ENCODE peak calls at places on chromosomes 3 and 15, in nine cellular contexts. T, W, V, B, F, P, C, O and H are unnamed samples.

GRCh38 chr15:78127882-78128281 is 3.4 kb downstream of the CIB2 start:
- DNase-seq in V (no peak), P (no peak), O (no peak), W (no peak), C (no peak), F (no peak), T (no peak), B (no peak), H (no peak)

GRCh38 chr3:138938056-138938876 is 8.7 kb downstream of the FOXL2 start:
- DNase-seq in T (no peak), F (no peak), C (peak), V (no peak), O (no peak), W (no peak), P (no peak), B (peak), H (no peak)

GRCh38 chr15:98776607-98777281 is 128.4 kb downstream of the IGF1R start:
- DNase-seq in W (peak), O (no peak), C (no peak), P (no peak), B (no peak), T (no peak), V (peak), F (peak), H (no peak)

GRCh38 chr3:17111556-17111955 is 226.8 kb downstream of the PLCL2 start:
- DNase-seq in V (peak), B (no peak), F (no peak), C (no peak), P (no peak), O (no peak), T (no peak), W (no peak), H (no peak)

GRCh38 chr3:139295040-139295439 is 48.8 kb upstream of the MRPS22 start:
- DNase-seq in P (no peak), O (no peak), C (no peak), V (no peak), B (no peak), F (no peak), W (no peak), T (no peak), H (no peak)

GRCh38 chr3:23203651-23204111 is 554 bp downstream of the UBE2E2 start:
- DNase-seq in W (peak), T (peak), V (peak), O (peak), F (peak), P (peak), C (peak), B (peak), H (no peak)

GRCh38 chr3:144039661-144040060 is 68.0 kb downstream of the DIPK2A start:
- DNase-seq in W (no peak), F (no peak), P (no peak), T (no peak), O (no peak), C (no peak), B (no peak), V (peak), H (no peak)

GRCh38 chr3:10666621-10667020 is 149.4 kb upstream of the SLC6A11 start:
- DNase-seq in O (no peak), P (no peak), V (no peak), W (no peak), F (no peak), C (no peak), T (peak), B (no peak), H (no peak)

GRCh38 chr3:171565671-171566070 is 105.5 kb upstream of the TNIK start:
- DNase-seq in V (peak), C (no peak), T (no peak), B (no peak), O (no peak), P (no peak), W (no peak), F (no peak), H (no peak)

GRCh38 chr3:139301183-139301582 is 42.6 kb upstream of the MRPS22 start:
- DNase-seq in F (no peak), P (no peak), B (no peak), T (no peak), C (no peak), W (no peak), O (no peak), V (peak), H (no peak)

GRCh38 chr3:13123266-13123665 is 50.0 kb upstream of the IQSEC1 start:
- DNase-seq in F (no peak), O (no peak), B (no peak), W (no peak), C (no peak), V (no peak), T (no peak), P (no peak), H (no peak)

GRCh38 chr3:195591220-195591619 is 7.5 kb upstream of the APOD start:
- DNase-seq in W (no peak), V (no peak), C (no peak), P (no peak), O (peak), B (no peak), F (no peak), T (no peak), H (no peak)

GRCh38 chr3:195251336-195252065 is 19.5 kb downstream of the XXYLT1 start:
- DNase-seq in O (no peak), C (no peak), P (no peak), T (no peak), W (no peak), B (no peak), F (peak), V (no peak), H (no peak)

GRCh38 chr3:10198761-10199688 is 34.3 kb downstream of the IRAK2 start:
- DNase-seq in T (peak), B (no peak), P (no peak), W (peak), F (peak), C (peak), O (peak), V (peak), H (no peak)

GRCh38 chr3:87987952-87988351 is 70.9 kb downstream of the CGGBP1 start:
- DNase-seq in V (no peak), P (no peak), T (no peak), W (no peak), B (peak), C (no peak), O (no peak), F (no peak), H (no peak)

GRCh38 chr3:30890907-30891306 is 3.6 kb downstream of the GADL1 start:
- DNase-seq in B (no peak), T (no peak), P (no peak), F (no peak), W (no peak), V (no peak), O (no peak), C (no peak), H (no peak)

GRCh38 chr3:8629151-8630021 is 15.2 kb downstream of the SSUH2 start:
- DNase-seq in T (no peak), C (no peak), W (peak), B (no peak), P (no peak), V (peak), F (peak), O (peak), H (no peak)

GRCh38 chr15:70149667-70150404 is 52.1 kb upstream of the TLE3 start:
- DNase-seq in P (no peak), W (no peak), C (no peak), O (no peak), V (peak), B (no peak), F (no peak), T (peak), H (no peak)

GRCh38 chr3:197787412-197787811 is 3.6 kb upstream of the LRCH3 start:
- DNase-seq in C (no peak), O (no peak), W (no peak), T (no peak), V (peak), F (no peak), B (no peak), P (no peak), H (no peak)

GRCh38 chr3:53238051-53238850 is 17.6 kb downstream of the TKT start:
- DNase-seq in O (no peak), B (no peak), W (peak), P (no peak), F (peak), T (no peak), V (peak), C (no peak), H (no peak)

GRCh38 chr15:40010681-40011080 is 28.3 kb downstream of the SRP14 start:
- DNase-seq in C (no peak), V (peak), O (no peak), F (peak), T (no peak), P (no peak), B (no peak), W (no peak), H (no peak)

GRCh38 chr3:30548605-30549004 is 57.8 kb upstream of the TGFBR2 start:
- DNase-seq in F (no peak), C (no peak), B (peak), O (no peak), T (peak), P (peak), W (no peak), V (no peak), H (no peak)

DNA sequence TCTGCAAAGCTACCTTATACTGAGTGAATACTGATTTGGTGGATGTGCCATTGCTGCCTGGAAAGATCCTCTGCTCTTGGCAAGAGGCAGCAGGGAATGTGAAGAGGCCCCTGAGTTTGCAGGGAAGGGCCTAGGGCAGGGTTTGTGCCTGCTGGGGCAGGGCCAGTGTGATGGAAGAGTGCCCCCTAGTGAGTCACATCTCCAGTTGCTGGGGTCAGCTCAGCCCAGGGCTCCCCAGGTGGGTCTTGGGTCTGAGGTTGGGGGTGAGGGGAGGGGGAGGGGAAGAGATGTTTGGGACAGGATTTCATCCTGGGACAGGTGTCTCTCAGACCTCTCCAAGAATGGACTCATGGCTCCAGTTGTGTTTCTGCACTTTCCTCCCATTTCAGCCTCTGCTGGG is 4.1 kb upstream of the AMOTL2 start:
- DNase-seq in P (no peak), C (no peak), B (peak), F (peak), W (peak), T (peak), O (no peak), V (no peak), H (no peak)
- TF ChIP-seq CTCF in P (peak), C (no peak), B (peak), F (peak), W (peak), T (peak), O (no peak), V (peak), H (no peak)

GRCh38 chr3:24357635-24358034 is 137.0 kb downstream of the THRB start:
- DNase-seq in B (no peak), T (no peak), C (no peak), O (no peak), F (no peak), P (no peak), W (no peak), V (no peak), H (no peak)

GRCh38 chr3:24352893-24353553 is 141.6 kb downstream of the THRB start:
- DNase-seq in C (no peak), T (no peak), O (no peak), P (no peak), V (no peak), B (no peak), W (no peak), F (no peak), H (no peak)

GRCh38 chr3:24359102-24359501 is 135.5 kb downstream of the THRB start:
- DNase-seq in B (no peak), F (no peak), P (no peak), V (no peak), T (no peak), O (no peak), C (no peak), W (no peak), H (no peak)

GRCh38 chr3:24354230-24354629 is 140.4 kb downstream of the THRB start:
- DNase-seq in P (no peak), T (no peak), O (no peak), C (no peak), W (no peak), B (no peak), F (no peak), V (no peak), H (no peak)

DNA sequence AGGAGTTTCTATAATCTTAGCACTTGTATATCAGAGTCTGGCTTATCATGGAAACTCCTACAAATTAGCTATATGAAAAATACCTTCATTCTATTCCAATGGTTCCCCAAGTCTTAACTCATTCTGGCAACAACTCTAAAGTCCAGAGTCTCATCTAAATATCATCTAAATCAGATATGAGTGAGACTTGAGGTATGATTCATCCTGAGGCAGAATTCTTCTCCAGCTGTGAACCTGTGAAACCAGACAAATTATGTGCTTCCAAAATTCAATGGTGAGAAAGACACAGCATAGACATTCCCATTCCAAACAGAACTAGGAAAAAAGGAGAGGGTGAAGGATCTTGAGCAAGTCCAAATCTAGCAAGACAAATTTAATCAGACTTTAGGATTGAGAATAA is 138.8 kb downstream of the THRB start:
- DNase-seq in W (no peak), B (no peak), V (no peak), T (no peak), P (no peak), O (no peak), F (no peak), C (no peak), H (no peak)
- TF ChIP-seq CTCF in W (no peak), B (no peak), V (no peak), T (no peak), P (no peak), O (no peak), F (no peak), C (no peak), H (no peak)

GRCh38 chr3:45716790-45717336 is 27.7 kb downstream of the SACM1L start:
- DNase-seq in C (no peak), P (no peak), T (no peak), O (no peak), F (no peak), V (peak), B (no peak), W (no peak), H (no peak)

GRCh38 chr3:45715945-45716344 is 26.7 kb downstream of the SACM1L start:
- DNase-seq in F (no peak), W (no peak), P (no peak), T (no peak), V (peak), O (no peak), C (no peak), B (no peak), H (no peak)

GRCh38 chr3:45711936-45712335 is 22.7 kb downstream of the SACM1L start:
- DNase-seq in F (no peak), V (peak), T (no peak), P (no peak), C (no peak), O (no peak), W (no peak), B (no peak), H (no peak)

DNA sequence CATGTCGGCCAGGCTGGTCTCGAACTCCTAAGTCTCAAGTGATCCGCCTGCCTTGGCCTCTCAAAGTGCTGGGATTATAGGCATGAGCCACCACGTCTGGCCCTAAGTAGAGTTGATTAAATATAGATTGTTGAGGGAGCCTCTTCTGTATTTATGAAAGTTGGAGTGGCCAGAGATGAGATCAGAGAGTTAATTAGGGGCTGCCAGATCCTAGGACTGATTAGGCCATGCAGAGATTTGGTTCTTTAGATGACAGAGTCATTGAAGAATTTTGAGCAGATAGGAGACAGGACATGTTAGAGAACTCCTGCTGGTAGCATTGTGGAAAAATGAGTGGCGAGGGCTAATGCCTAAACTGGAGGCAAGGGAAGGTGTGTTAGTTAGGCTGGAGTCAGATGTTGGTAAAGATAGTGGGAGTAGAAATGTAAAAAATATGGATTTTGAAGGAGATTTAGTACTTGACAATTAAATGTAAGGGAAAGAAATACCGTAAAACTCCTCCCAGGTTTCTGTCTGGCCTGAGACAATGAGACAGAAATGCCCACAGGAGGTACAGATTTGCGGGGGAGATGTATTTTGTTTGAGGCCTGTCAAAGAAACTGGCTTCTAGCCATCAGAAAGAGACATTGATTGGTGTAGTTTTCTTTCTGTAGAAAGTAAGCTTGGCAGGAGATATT is 23.4 kb downstream of the SACM1L start:
- DNase-seq in V (no peak), F (no peak), O (no peak), C (no peak), P (no peak), W (no peak), B (no peak), T (no peak), H (no peak)
- TF ChIP-seq CTCF in V (no peak), F (no peak), O (no peak), C (no peak), P (no peak), W (no peak), B (no peak), T (no peak), H (no peak)

GRCh38 chr3:67593761-67594234 is 60.6 kb downstream of the SUCLG2 start:
- DNase-seq in B (peak), V (peak), T (peak), P (no peak), O (no peak), F (no peak), C (no peak), W (no peak), H (no peak)
- TF ChIP-seq CTCF in B (peak), V (peak), T (peak), P (no peak), O (no peak), F (no peak), C (no peak), W (no peak), H (no peak)

GRCh38 chr3:129321887-129322286 is 43.2 kb downstream of the HMCES start:
- DNase-seq in W (no peak), C (no peak), P (no peak), F (no peak), O (no peak), V (no peak), B (no peak), T (no peak), H (no peak)

GRCh38 chr3:129326138-129326537 is 47.5 kb downstream of the HMCES start:
- DNase-seq in O (no peak), T (no peak), C (no peak), F (no peak), W (no peak), P (no peak), B (no peak), V (no peak), H (no peak)

GRCh38 chr3:129325383-129325782 is 46.7 kb downstream of the HMCES start:
- DNase-seq in B (no peak), P (no peak), F (no peak), V (no peak), T (no peak), W (no peak), C (no peak), O (no peak), H (no peak)

GRCh38 chr3:129324855-129325254 is 46.2 kb downstream of the HMCES start:
- DNase-seq in P (no peak), T (no peak), V (no peak), O (no peak), C (no peak), F (no peak), W (no peak), B (no peak), H (no peak)

GRCh38 chr3:129323651-129324294 is 45.1 kb downstream of the HMCES start:
- DNase-seq in C (no peak), B (no peak), W (no peak), T (peak), V (no peak), F (no peak), O (no peak), P (no peak), H (no peak)
- TF ChIP-seq CTCF in C (no peak), B (peak), W (no peak), T (peak), V (no peak), F (no peak), O (no peak), P (no peak), H (no peak)

DNA sequence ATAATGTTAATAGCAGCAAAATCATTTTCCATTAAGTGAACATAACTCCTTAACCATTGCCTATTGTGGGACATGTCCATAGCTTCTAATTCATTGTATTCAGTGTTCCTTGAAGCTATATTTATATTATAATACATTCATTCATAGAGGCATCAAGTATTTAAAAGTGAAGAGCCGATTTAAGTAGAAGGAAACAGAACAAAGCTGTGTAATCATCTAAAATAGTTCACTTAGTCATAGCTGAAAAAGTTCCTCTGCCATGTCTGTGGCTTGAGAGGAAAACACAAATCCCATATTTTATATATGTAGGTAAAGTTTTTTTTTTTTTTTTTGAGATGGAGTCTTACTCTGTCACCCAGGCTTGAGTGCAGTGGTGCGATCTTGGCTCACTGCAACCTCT is 54.5 kb downstream of the TMEM108 start:
- DNase-seq in W (no peak), B (no peak), C (no peak), P (no peak), F (no peak), V (peak), T (no peak), O (no peak), H (no peak)
- TF ChIP-seq CTCF in W (no peak), B (no peak), C (no peak), P (no peak), F (no peak), V (no peak), T (no peak), O (no peak), H (no peak)

DNA sequence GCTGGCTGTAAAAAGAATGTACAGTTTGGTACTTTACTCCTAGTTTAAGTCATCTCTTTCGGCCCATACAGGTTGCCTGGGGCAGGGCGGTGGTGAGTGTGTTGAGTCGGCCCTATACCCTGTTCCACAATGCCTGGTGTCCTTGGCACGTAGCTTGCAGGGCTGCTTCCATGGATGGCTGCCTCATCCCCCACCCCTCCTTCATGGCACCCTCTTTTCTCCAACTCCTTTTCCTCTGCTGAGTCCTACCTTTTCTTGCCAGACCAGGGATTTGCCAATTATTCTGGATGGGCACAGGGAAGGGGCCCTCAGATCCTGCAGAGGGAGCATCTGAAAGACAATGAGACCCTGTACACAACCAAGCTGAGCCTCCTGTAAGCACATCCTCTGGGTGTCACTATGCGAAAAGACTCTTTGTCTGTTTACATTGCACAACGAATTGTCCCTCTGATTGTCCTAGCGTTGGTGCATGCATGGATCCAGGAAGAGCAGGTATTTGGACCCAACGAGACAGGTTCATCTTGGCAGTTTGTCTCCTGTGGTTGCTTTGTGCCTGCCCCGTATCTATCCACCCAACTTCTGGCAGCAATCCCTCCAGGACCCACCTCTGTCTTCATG is 73.6 kb upstream of the CGNL1 start:
- DNase-seq in C (no peak), F (no peak), T (no peak), V (no peak), B (no peak), W (no peak), O (no peak), P (no peak), H (no peak)
- TF ChIP-seq CTCF in C (no peak), F (no peak), T (no peak), V (no peak), B (no peak), W (no peak), O (no peak), P (no peak), H (no peak)